ENCODE peak calls at places on chromosome 19, in five cellular contexts. G, V, S, L and D are unnamed samples.

GRCh38 chr19:58277197-58277596 is 1.6 kb upstream of the ZNF8 start:
- DNase-seq in G (no peak), V (no peak), S (no peak), L (no peak), D (no peak)

GRCh38 chr19:33277434-33277833 is 24.9 kb downstream of the CEBPA start:
- DNase-seq in G (no peak), V (no peak), S (no peak), L (no peak), D (no peak)

GRCh38 chr19:932647-933552 is 7.1 kb downstream of the ARID3A start:
- DNase-seq in G (peak; percentile 54), V (no peak), S (no peak), L (peak; percentile 71), D (peak; percentile 64)

GRCh38 chr19:32154418-32154817 is 191.0 kb upstream of the ZNF507 start:
- DNase-seq in G (no peak), V (no peak), S (no peak), L (no peak), D (no peak)

GRCh38 chr19:42352216-42352892 is 26.9 kb downstream of the MEGF8 start:
- DNase-seq in G (peak; percentile 14), V (no peak), S (no peak), L (no peak), D (no peak)

GRCh38 chr19:1251233-1251502 is 2.8 kb downstream of the MIDN start:
- DNase-seq in G (peak; percentile 60), V (no peak), S (no peak), L (no peak), D (no peak)

GRCh38 chr19:49954092-49954825 is 6.7 kb downstream of the SIGLEC11 start:
- DNase-seq in G (no peak), V (no peak), S (no peak), L (peak; percentile 43), D (no peak)

GRCh38 chr19:1566392-1567115 is 1.6 kb downstream of the MEX3D start:
- DNase-seq in G (peak; percentile 94), V (no peak), S (peak; percentile 47), L (peak; percentile 86), D (no peak)

GRCh38 chr19:5057860-5058259 is 88.9 kb downstream of the KDM4B start:
- DNase-seq in G (peak; percentile 33), V (no peak), S (no peak), L (no peak), D (no peak)

GRCh38 chr19:35784401-35785086 is 9.2 kb downstream of the ARHGAP33 start:
- DNase-seq in G (peak; percentile 87), V (no peak), S (no peak), L (no peak), D (no peak)

GRCh38 chr19:31418692-31419430 is 69.6 kb upstream of the TSHZ3 start:
- DNase-seq in G (no peak), V (no peak), S (no peak), L (no peak), D (no peak)

GRCh38 chr19:17479325-17479791 is 9.0 kb downstream of the SLC27A1 start:
- DNase-seq in G (no peak), V (no peak), S (no peak), L (no peak), D (no peak)

GRCh38 chr19:7853760-7854107 is 20.5 kb downstream of the PRR36 start:
- DNase-seq in G (no peak), V (no peak), S (no peak), L (no peak), D (no peak)

GRCh38 chr19:6572217-6572616 is 18.7 kb downstream of the CD70 start:
- DNase-seq in G (no peak), V (no peak), S (no peak), L (no peak), D (no peak)

GRCh38 chr19:35142531-35143230 is 374 bp upstream of the FXYD7 start:
- DNase-seq in G (peak; percentile 84), V (peak; percentile 70), S (no peak), L (no peak), D (peak; percentile 61)

GRCh38 chr19:2274185-2274711 is 7.7 kb downstream of the PEAK3 start:
- DNase-seq in G (no peak), V (no peak), S (no peak), L (no peak), D (no peak)